ENCODE peak calls at places on chromosomes 3 and 15, in eight cellular contexts. F is activated effector memory CD4-positive, alpha-beta T cell treated with anti-CD3 and anti-CD28 coated beads, Interleukin-2, amount 50 U/mL, for 16 hours; B is left cardiac atrium; U is stomach; K is nucleus accumbens; Z is NCI-H2081 treated with DMSO at 0.1 percent for 48 hours; G is activated CD8-positive, alpha-beta T cell treated with anti-CD3 and anti-CD28 coated beads, Interleukin-2, amount 10 ng/mL, durations not matched to agents 7 days and 5 days; L is fibroblast of the aortic adventitia. Q is an unnamed sample.

GRCh38 chr3:33749546-33750215 is 31.6 kb upstream of the CLASP2 start:
- DNase-seq in F (no peak), B (no peak), U (no peak), K (no peak), Z (no peak), G (no peak), L (peak; percentile 70), Q (no peak)

GRCh38 chr15:64619880-64620839 is 155.2 kb downstream of the RBPMS2 start:
- DNase-seq in F (no peak), B (no peak), U (no peak), K (no peak), Z (no peak), G (no peak), L (peak; percentile 92), Q (no peak)

GRCh38 chr15:68463444-68463843 is 31.5 kb upstream of the ITGA11 start:
- DNase-seq in F (no peak), B (no peak), U (no peak), K (no peak), Z (no peak), G (no peak), L (no peak), Q (no peak)

GRCh38 chr15:62920569-62921502 is 121.7 kb upstream of the TPM1 start:
- DNase-seq in F (no peak), B (no peak), U (no peak), K (no peak), Z (no peak), G (no peak), L (peak; percentile 85), Q (no peak)

GRCh38 chr15:77575203-77575934 is 57.3 kb downstream of the LINGO1 start:
- DNase-seq in F (no peak), B (no peak), U (no peak), K (no peak), Z (no peak), G (no peak), L (no peak), Q (no peak)

GRCh38 chr3:157573281-157573680 is 70.1 kb upstream of the VEPH1 start:
- DNase-seq in F (no peak), B (no peak), U (no peak), K (no peak), Z (no peak), G (no peak), L (peak; percentile 84), Q (no peak)

GRCh38 chr3:69283913-69284312 is 102.0 kb downstream of the FRMD4B start:
- DNase-seq in F (no peak), B (no peak), U (no peak), K (no peak), Z (no peak), G (no peak), L (no peak), Q (no peak)

GRCh38 chr3:45794177-45794560 is 2.2 kb downstream of the SLC6A20 start:
- DNase-seq in F (no peak), B (no peak), U (no peak), K (no peak), Z (no peak), G (no peak), L (no peak), Q (no peak)

GRCh38 chr15:101193063-101193712 is 58.7 kb downstream of the CHSY1 start:
- DNase-seq in F (no peak), B (peak; percentile 77), U (no peak), K (no peak), Z (no peak), G (no peak), L (peak; percentile 88), Q (no peak)

GRCh38 chr15:50424066-50424890 is at the start of gene USP8:
- DNase-seq in F (peak; percentile 97), B (peak; percentile 97), U (peak; percentile 96), K (peak; percentile 94), Z (peak; percentile 89), G (peak; percentile 96), L (peak; percentile 95), Q (peak; percentile 97)

GRCh38 chr3:146019508-146019907 is 141.5 kb downstream of the PLOD2 start:
- DNase-seq in F (no peak), B (no peak), U (no peak), K (no peak), Z (no peak), G (no peak), L (no peak), Q (no peak)

GRCh38 chr3:167166594-167167253 is 213.4 kb downstream of the ZBBX start:
- DNase-seq in F (no peak), B (peak; percentile 48), U (no peak), K (no peak), Z (no peak), G (no peak), L (no peak), Q (no peak)

GRCh38 chr3:193451881-193452280 is 73.3 kb upstream of the ATP13A5 start:
- DNase-seq in F (no peak), B (no peak), U (no peak), K (no peak), Z (no peak), G (no peak), L (no peak), Q (no peak)

GRCh38 chr3:171585029-171585428 is 124.8 kb upstream of the TNIK start:
- DNase-seq in F (no peak), B (no peak), U (no peak), K (no peak), Z (no peak), G (no peak), L (no peak), Q (no peak)

GRCh38 chr3:81277853-81278252 is 483.6 kb downstream of the GBE1 start:
- DNase-seq in F (no peak), B (no peak), U (no peak), K (no peak), Z (no peak), G (no peak), L (peak; percentile 68), Q (no peak)

GRCh38 chr3:184590795-184591194 is 29.2 kb downstream of the EPHB3 start:
- DNase-seq in F (no peak), B (no peak), U (no peak), K (no peak), Z (no peak), G (no peak), L (no peak), Q (peak; percentile 32)

GRCh38 chr3:143265501-143266070 is 146.0 kb downstream of the CHST2 start:
- DNase-seq in F (no peak), B (no peak), U (no peak), K (no peak), Z (no peak), G (no peak), L (peak; percentile 35), Q (no peak)

GRCh38 chr3:176850498-176850897 is 346.8 kb downstream of the TBL1XR1 start:
- DNase-seq in F (no peak), B (no peak), U (no peak), K (no peak), Z (no peak), G (no peak), L (no peak), Q (no peak)

GRCh38 chr15:29945943-29946591 is 123.8 kb upstream of the TJP1 start:
- DNase-seq in F (no peak), B (no peak), U (no peak), K (no peak), Z (no peak), G (no peak), L (peak; percentile 46), Q (no peak)

GRCh38 chr15:45790325-45790943 is 155.6 kb downstream of the SQOR start:
- DNase-seq in F (no peak), B (no peak), U (peak; percentile 35), K (no peak), Z (no peak), G (peak; percentile 36), L (peak; percentile 36), Q (peak; percentile 8)

GRCh38 chr3:71118406-71118805 is 465.1 kb downstream of the FOXP1 start:
- DNase-seq in F (no peak), B (no peak), U (no peak), K (no peak), Z (no peak), G (no peak), L (no peak), Q (no peak)

GRCh38 chr3:101182734-101183133 is 137.6 kb downstream of the IMPG2 start:
- DNase-seq in F (no peak), B (no peak), U (no peak), K (no peak), Z (no peak), G (no peak), L (peak; percentile 60), Q (no peak)

GRCh38 chr3:30597131-30597768 is 9.2 kb upstream of the TGFBR2 start:
- DNase-seq in F (no peak), B (no peak), U (no peak), K (no peak), Z (no peak), G (no peak), L (peak; percentile 90), Q (no peak)

GRCh38 chr3:43434431-43434830 is 148.1 kb downstream of the SNRK start:
- DNase-seq in F (no peak), B (no peak), U (no peak), K (no peak), Z (no peak), G (no peak), L (no peak), Q (no peak)

GRCh38 chr3:32455609-32456428 is 46.8 kb downstream of the CMTM6 start:
- DNase-seq in F (no peak), B (no peak), U (peak; percentile 17), K (no peak), Z (no peak), G (no peak), L (no peak), Q (no peak)

GRCh38 chr15:33215941-33216872 is 21.7 kb upstream of the FMN1 start:
- DNase-seq in F (no peak), B (no peak), U (no peak), K (no peak), Z (no peak), G (no peak), L (peak; percentile 36), Q (no peak)

Q was measured in DND-41.